ENCODE peak calls at places on chromosomes 7 and 10, in nine cellular contexts. S is T-helper 17 cell, K is lung, L is NCI-H1105 treated with DMSO at 0.1 percent for 48 hours, P is cardiac fibroblast, C is HuH-7.5, R is fibroblast of pulmonary artery, T is hypothalamus, H is mesendoderm. U is an unnamed sample.

GRCh38 chr7:7254319-7254718 is 72.0 kb downstream of the C1GALT1 start:
- DNase-seq in S (no peak), C (no peak), T (no peak), L (no peak), K (no peak), R (no peak), P (no peak), H (no peak), U (no peak)

GRCh38 chr7:127833641-127834040 is 181.6 kb downstream of the SND1 start:
- DNase-seq in K (no peak), L (no peak), S (no peak), T (no peak), C (no peak), R (peak), H (no peak), P (peak), U (no peak)

GRCh38 chr10:71766717-71767419 is 6.5 kb downstream of the VSIR start:
- DNase-seq in H (peak), S (no peak), K (peak), L (no peak), T (no peak), R (peak), C (peak), P (peak), U (peak)

GRCh38 chr7:128672927-128673517 is 930 bp downstream of the GARIN1A start:
- DNase-seq in L (peak), H (peak), S (no peak), K (no peak), T (no peak), P (peak), R (peak), C (no peak), U (peak)

GRCh38 chr7:105621617-105622016 is 40.3 kb upstream of the EFCAB10 start:
- DNase-seq in T (peak), C (no peak), H (no peak), S (no peak), L (no peak), R (peak), P (peak), K (no peak), U (no peak)

GRCh38 chr7:124697746-124698145 is 67.8 kb downstream of the GPR37 start:
- DNase-seq in C (no peak), P (no peak), L (peak), K (no peak), T (no peak), H (no peak), R (no peak), S (no peak), U (no peak)

GRCh38 chr10:109676703-109677102 is 246.6 kb downstream of the XPNPEP1 start:
- DNase-seq in K (no peak), H (peak), C (no peak), T (no peak), P (no peak), L (no peak), S (no peak), R (no peak), U (no peak)

GRCh38 chr10:43686414-43686813 is 37.7 kb upstream of the ZNF32 start:
- DNase-seq in C (no peak), H (peak), S (no peak), R (no peak), L (no peak), T (no peak), K (no peak), P (no peak), U (no peak)

GRCh38 chr10:83862723-83863122 is 276.6 kb upstream of the GHITM start:
- DNase-seq in H (no peak), R (no peak), K (no peak), P (no peak), T (no peak), C (no peak), L (peak), S (no peak), U (no peak)

GRCh38 chr10:2972216-2972615 is 95.1 kb upstream of the PFKP start:
- DNase-seq in K (no peak), P (no peak), H (no peak), T (no peak), L (no peak), S (no peak), C (no peak), R (no peak), U (no peak)

GRCh38 chr7:92811158-92811557 is 25.2 kb downstream of the CDK6 start:
- DNase-seq in T (no peak), H (no peak), L (no peak), P (no peak), R (no peak), K (no peak), S (no peak), C (no peak), U (no peak)

GRCh38 chr10:68301301-68301700 is 30.6 kb upstream of the HNRNPH3 start:
- DNase-seq in C (no peak), P (no peak), R (no peak), H (no peak), L (no peak), K (no peak), T (no peak), S (no peak), U (no peak)

GRCh38 chr10:124286621-124287020 is 132.1 kb downstream of the OAT start:
- DNase-seq in R (no peak), K (no peak), P (no peak), H (no peak), T (no peak), S (no peak), C (no peak), L (no peak), U (peak)

GRCh38 chr10:12723240-12723639 is 278.3 kb downstream of the CCDC3 start:
- DNase-seq in T (no peak), R (no peak), K (no peak), S (no peak), P (no peak), C (no peak), H (no peak), L (no peak), U (no peak)

GRCh38 chr7:24727165-24728120 is 29.8 kb downstream of the GSDME start:
- DNase-seq in C (no peak), K (no peak), S (no peak), H (no peak), L (no peak), R (peak), P (peak), T (no peak), U (peak)

GRCh38 chr10:49762566-49762877 is 399 bp upstream of the OGDHL start:
- DNase-seq in R (no peak), S (no peak), T (no peak), K (no peak), L (no peak), C (no peak), H (no peak), P (no peak), U (no peak)

GRCh38 chr7:151454306-151454705 is 14.4 kb upstream of the CRYGN start:
- DNase-seq in R (no peak), L (no peak), P (no peak), S (no peak), T (no peak), K (no peak), H (no peak), C (no peak), U (no peak)

GRCh38 chr10:72309290-72310240 is 35.8 kb downstream of the DDIT4 start:
- DNase-seq in R (peak), S (no peak), P (peak), K (no peak), C (no peak), L (no peak), H (no peak), T (no peak), U (no peak)

GRCh38 chr7:16078076-16078952 is 343.0 kb downstream of the CRPPA start:
- DNase-seq in C (peak), P (peak), K (no peak), S (no peak), L (peak), T (no peak), R (peak), H (peak), U (peak)

GRCh38 chr10:5746197-5746596 is 61.6 kb downstream of the TASOR2 start:
- DNase-seq in R (no peak), P (no peak), T (no peak), S (no peak), L (peak), C (no peak), H (no peak), K (no peak), U (no peak)

GRCh38 chr7:108270385-108270784 is 140.2 kb upstream of the LAMB4 start:
- DNase-seq in L (no peak), T (no peak), H (no peak), C (no peak), S (no peak), K (no peak), P (no peak), R (no peak), U (peak)

GRCh38 chr10:26432938-26433337 is 5.2 kb upstream of the APBB1IP start:
- DNase-seq in K (peak), P (no peak), R (no peak), L (no peak), S (no peak), C (no peak), H (no peak), T (no peak), U (no peak)

GRCh38 chr7:86926732-86927131 is 132.7 kb downstream of the ELAPOR2 start:
- DNase-seq in T (no peak), P (peak), H (peak), R (peak), K (no peak), S (peak), C (no peak), L (peak), U (peak)

GRCh38 chr10:23158370-23158769 is 33.7 kb upstream of the PTF1A start:
- DNase-seq in C (peak), H (peak), K (no peak), L (peak), S (peak), R (peak), T (peak), P (peak), U (peak)

GRCh38 chr10:114168450-114169009 is 5.5 kb downstream of the CCDC186 start:
- DNase-seq in R (no peak), S (no peak), P (no peak), L (no peak), K (no peak), C (no peak), T (no peak), H (no peak), U (no peak)

GRCh38 chr7:144834516-144835165 is 1.2 kb downstream of the TPK1 start:
- DNase-seq in C (peak), T (no peak), S (no peak), H (no peak), K (peak), L (no peak), P (peak), R (peak), U (peak)

GRCh38 chr7:7565746-7566650 is 686 bp upstream of the MIOS start:
- DNase-seq in L (no peak), S (no peak), C (no peak), H (peak), R (no peak), T (no peak), K (no peak), P (no peak), U (no peak)

GRCh38 chr7:41921453-41921912 is 218.6 kb upstream of the INHBA start:
- DNase-seq in L (no peak), H (no peak), C (no peak), P (peak), S (no peak), T (no peak), K (no peak), R (peak), U (no peak)

GRCh38 chr10:70575486-70575873 is 27.1 kb downstream of the PRF1 start:
- DNase-seq in T (no peak), R (no peak), K (no peak), C (no peak), S (no peak), L (no peak), P (no peak), H (no peak), U (no peak)

GRCh38 chr10:37975407-37975991 is 948 bp downstream of the ZNF25 start:
- DNase-seq in R (no peak), L (peak), K (no peak), C (no peak), T (no peak), S (no peak), P (peak), H (peak), U (peak)

GRCh38 chr7:82050134-82050533 is 280.3 kb upstream of the HGF start:
- DNase-seq in T (no peak), R (peak), L (no peak), S (no peak), P (peak), K (no peak), C (no peak), H (peak), U (no peak)

GRCh38 chr7:405489-406211 is 114.0 kb downstream of the PDGFA start:
- DNase-seq in C (no peak), R (no peak), K (no peak), L (no peak), H (no peak), T (no peak), S (no peak), P (no peak), U (no peak)

U was measured in GM12865.